ENCODE peak calls at places on chromosomes 13 and 19, in four cellular contexts. A is left ventricle myocardium inferior, M is kidney epithelial cell, Z is ascending aorta. V is an unnamed sample.

GRCh38 chr19:19269952-19270694 is 3.0 kb downstream of the TM6SF2 start:
- DNase-seq in A (no peak), M (no peak), Z (no peak), V (no peak)

GRCh38 chr13:107459430-107459829 is 755.9 kb downstream of the LIG4 start:
- DNase-seq in A (no peak), M (no peak), Z (no peak), V (peak)

GRCh38 chr13:21673592-21674270 is 2.9 kb downstream of the FGF9 start:
- DNase-seq in A (peak), M (no peak), Z (no peak), V (no peak)

GRCh38 chr13:73337511-73337910 is 278.7 kb downstream of the KLF5 start:
- DNase-seq in A (no peak), M (no peak), Z (no peak), V (no peak)

GRCh38 chr19:18013621-18014111 is 5.7 kb downstream of the ARRDC2 start:
- DNase-seq in A (peak), M (no peak), Z (no peak), V (no peak)

GRCh38 chr13:26219726-26220125 is 2.4 kb downstream of the RNF6 start:
- DNase-seq in A (no peak), M (no peak), Z (no peak), V (no peak)

GRCh38 chr13:51689597-51689996 is 105.3 kb downstream of the WDFY2 start:
- DNase-seq in A (no peak), M (no peak), Z (no peak), V (no peak)

GRCh38 chr13:109802936-109803335 is 16.6 kb upstream of the IRS2 start:
- DNase-seq in A (no peak), M (no peak), Z (no peak), V (no peak)

GRCh38 chr13:98181106-98181815 is 4.2 kb upstream of the RNF113B start:
- DNase-seq in A (no peak), M (no peak), Z (no peak), V (peak)

GRCh38 chr13:43087960-43088580 is 64.7 kb downstream of the DNAJC15 start:
- DNase-seq in A (no peak), M (no peak), Z (no peak), V (peak)

GRCh38 chr13:43080199-43080598 is 56.8 kb downstream of the DNAJC15 start:
- DNase-seq in A (no peak), M (no peak), Z (no peak), V (no peak)

GRCh38 chr13:43089912-43090498 is 66.6 kb downstream of the DNAJC15 start:
- DNase-seq in A (no peak), M (no peak), Z (no peak), V (no peak)

GRCh38 chr13:43083750-43084149 is 60.4 kb downstream of the DNAJC15 start:
- DNase-seq in A (no peak), M (no peak), Z (no peak), V (no peak)

GRCh38 chr13:43085545-43085944 is 62.2 kb downstream of the DNAJC15 start:
- DNase-seq in A (no peak), M (no peak), Z (no peak), V (no peak)
- TF ChIP-seq CTCF in A (peak), M (peak), Z (peak), V (peak)

GRCh38 chr13:67224148-67224846 is 5.8 kb downstream of the PCDH9 start:
- DNase-seq in A (peak), M (no peak), Z (peak), V (peak)
- H3K4me3 ChIP-seq in A (peak), M (no peak), Z (no peak), V (peak)

GRCh38 chr13:114151565-114152284 is 19.3 kb upstream of the RASA3 start:
- DNase-seq in A (no peak), M (no peak), Z (no peak), V (no peak)
- TF ChIP-seq CTCF in A (peak), M (no peak), Z (no peak), V (no peak)

GRCh38 chr19:43474986-43475705 is 9.7 kb upstream of the LYPD3 start:
- DNase-seq in A (peak), M (peak), Z (peak), V (peak)
- H3K4me3 ChIP-seq in A (peak), M (peak), Z (peak), V (peak)

V was measured in brain microvascular endothelial cell.